ENCODE peak calls at places on chromosomes 1 and 21, in five cellular contexts. X, F, L, N and P are unnamed samples.

GRCh38 chr1:157360021-157360390 is 192.3 kb downstream of the FCRL5 start:
- DNase-seq in X (no peak), N (no peak), L (no peak), F (no peak), P (no peak)

GRCh38 chr21:28136687-28137086 is 856.0 kb downstream of the LTN1 start:
- DNase-seq in F (no peak), X (no peak), N (no peak), L (no peak), P (no peak)

GRCh38 chr1:1165900-1166421 is 7.7 kb upstream of the TTLL10 start:
- DNase-seq in N (no peak), F (no peak), L (no peak), X (no peak), P (no peak)

GRCh38 chr21:41559658-41560599 is 52.0 kb upstream of the TMPRSS2 start:
- DNase-seq in L (no peak), F (no peak), X (peak), N (no peak), P (no peak)

GRCh38 chr1:30358510-30358909 is 364.9 kb downstream of the MATN1 start:
- DNase-seq in X (no peak), N (no peak), F (no peak), L (no peak), P (no peak)

GRCh38 chr1:31981976-31982375 is 31.7 kb upstream of the KHDRBS1 start:
- DNase-seq in F (peak), N (no peak), L (no peak), X (no peak), P (no peak)

GRCh38 chr21:33197546-33197945 is 32.2 kb upstream of the IFNAR2 start:
- DNase-seq in N (no peak), F (no peak), X (no peak), L (no peak), P (no peak)

GRCh38 chr21:46079357-46080170 is 18.3 kb upstream of the COL6A2 start:
- DNase-seq in F (no peak), L (peak), N (no peak), X (peak), P (peak)

GRCh38 chr1:55542901-55543504 is 327.8 kb upstream of the USP24 start:
- DNase-seq in N (no peak), L (no peak), F (no peak), X (peak), P (no peak)

GRCh38 chr1:150366416-150367296 is 2.7 kb downstream of the RPRD2 start:
- DNase-seq in X (no peak), N (no peak), F (peak), L (no peak), P (no peak)

GRCh38 chr1:40618108-40618507 is 47.4 kb downstream of the RIMS3 start:
- DNase-seq in L (no peak), F (no peak), X (no peak), N (no peak), P (no peak)

GRCh38 chr1:111540928-111541327 is 37.5 kb upstream of the ADORA3 start:
- DNase-seq in F (no peak), N (no peak), L (no peak), X (no peak), P (no peak)

GRCh38 chr1:3450983-3451382 is 3.5 kb upstream of the ARHGEF16 start:
- DNase-seq in X (no peak), N (no peak), L (no peak), F (no peak), P (no peak)

GRCh38 chr1:84776639-84777038 is 86.4 kb upstream of the SSX2IP start:
- DNase-seq in N (no peak), L (no peak), F (no peak), X (no peak), P (no peak)